ENCODE peak calls at places on chromosomes 4 and X, in ten cellular contexts. H is activated naive CD4-positive, alpha-beta T cell treated with Interleukin-2 at 50 U/mL for 16 hours; U is GM19239; O is WERI-Rb-1; W is activated CD4-positive, alpha-beta memory T cell treated with anti-CD3 and anti-CD28 coated beads, Interleukin-2, amount 10 ng/mL, durations not matched to agents 7 days and 5 days; P is A549; G is psoas muscle; S is left ventricle myocardium superior; J is foreskin melanocyte; L is EL. N is an unnamed sample.

GRCh38 chr4:84825701-84826100 is 140.8 kb downstream of the WDFY3 start:
- DNase-seq in H (no peak), U (no peak), O (no peak), W (no peak), P (no peak), G (no peak), S (no peak), J (no peak), L (no peak), N (no peak)

GRCh38 chr4:3342182-3342854 is 49.5 kb downstream of the RGS12 start:
- DNase-seq in H (no peak), U (no peak), O (no peak), W (no peak), P (peak; percentile 70), G (no peak), S (no peak), J (no peak), L (peak; percentile 55), N (no peak)

GRCh38 chrX:43166874-43167273 is 388.9 kb upstream of the PPP1R2C start:
- DNase-seq in H (no peak), U (no peak), O (no peak), W (no peak), P (no peak), G (no peak), S (no peak), J (no peak), L (no peak), N (no peak)

GRCh38 chrX:43551590-43551989 is 104.5 kb upstream of the MAOA start:
- DNase-seq in H (no peak), U (no peak), O (no peak), W (no peak), P (no peak), G (no peak), S (peak; percentile 31), J (no peak), L (no peak), N (no peak)

GRCh38 chr4:132564920-132565319 is 584.2 kb upstream of the PCDH10 start:
- DNase-seq in H (no peak), U (no peak), O (no peak), W (no peak), P (no peak), G (no peak), S (no peak), J (no peak), L (no peak), N (no peak)

GRCh38 chr4:158796370-158797140 is 27.7 kb downstream of the FNIP2 start:
- DNase-seq in H (no peak), U (no peak), O (no peak), W (no peak), P (no peak), G (no peak), S (no peak), J (peak; percentile 83), L (peak; percentile 50), N (peak; percentile 44)

GRCh38 chrX:153460826-153461225 is 9.6 kb downstream of the HAUS7 start:
- DNase-seq in H (peak; percentile 51), U (no peak), O (peak; percentile 83), W (peak; percentile 45), P (peak; percentile 62), G (peak; percentile 64), S (peak; percentile 57), J (no peak), L (peak; percentile 43), N (peak; percentile 25)

GRCh38 chr4:159363376-159363775 is 260.5 kb downstream of the RAPGEF2 start:
- DNase-seq in H (no peak), U (no peak), O (no peak), W (no peak), P (no peak), G (no peak), S (no peak), J (no peak), L (no peak), N (no peak)

GRCh38 chrX:134949271-134949670 is 41.5 kb upstream of the SMIM10 start:
- DNase-seq in H (no peak), U (no peak), O (no peak), W (no peak), P (peak; percentile 67), G (no peak), S (no peak), J (peak; percentile 7), L (peak; percentile 56), N (no peak)

GRCh38 chr4:119099227-119099910 is 36.3 kb upstream of the MYOZ2 start:
- DNase-seq in H (no peak), U (no peak), O (no peak), W (no peak), P (no peak), G (no peak), S (no peak), J (no peak), L (peak; percentile 85), N (no peak)

GRCh38 chrX:129932137-129932791 is 26.3 kb downstream of the UTP14A start:
- DNase-seq in H (peak; percentile 78), U (peak; percentile 70), O (peak; percentile 92), W (peak; percentile 87), P (peak; percentile 94), G (peak; percentile 95), S (peak; percentile 94), J (peak; percentile 59), L (peak; percentile 85), N (peak; percentile 94)

GRCh38 chr4:110514889-110515479 is 39.0 kb downstream of the ENPEP start:
- DNase-seq in H (no peak), U (no peak), O (no peak), W (no peak), P (peak; percentile 34), G (no peak), S (no peak), J (peak; percentile 15), L (peak; percentile 38), N (no peak)

GRCh38 chr4:26242451-26242850 is 78.4 kb upstream of the RBPJ start:
- DNase-seq in H (no peak), U (no peak), O (no peak), W (no peak), P (no peak), G (no peak), S (no peak), J (no peak), L (peak; percentile 38), N (no peak)

GRCh38 chrX:20181563-20182329 is 40.1 kb upstream of the EIF1AX start:
- DNase-seq in H (no peak), U (no peak), O (no peak), W (no peak), P (no peak), G (no peak), S (no peak), J (no peak), L (no peak), N (no peak)

GRCh38 chrX:35664838-35665237 is 133.3 kb upstream of the MAGEB16 start:
- DNase-seq in H (no peak), U (no peak), O (no peak), W (no peak), P (no peak), G (no peak), S (no peak), J (no peak), L (no peak), N (no peak)

GRCh38 chrX:118839334-118839958 is 15.8 kb downstream of the ZCCHC12 start:
- DNase-seq in H (peak; percentile 61), U (peak; percentile 36), O (peak; percentile 76), W (peak; percentile 53), P (peak; percentile 80), G (peak; percentile 92), S (peak; percentile 88), J (peak; percentile 42), L (peak; percentile 51), N (peak; percentile 88)

N was measured in heart left ventricle.